ENCODE peak calls at places on chromosomes 3 and 15, in nine cellular contexts. D is CMK; V is activated T-cell treated with anti-CD3 and anti-CD28 coated beads, Interleukin-2, amount 50 U/mL, for 72 hours; Z is colonic mucosa; A is germinal center; J is ELR; I is esophagus muscularis mucosa; B is activated gamma-delta T cell treated with Interleukin-2 at 50 U/mL for 16 hours; T is stimulated activated CD4-positive, alpha-beta T cell treated with anti-CD3 and anti-CD28 coated beads, Interleukin-12 subunit alpha, Interleukin-12 subunit beta, amount 100 ng/mL, for 4 hours. F is an unnamed sample.

GRCh38 chr3:143571548-143571947 is 276.7 kb downstream of the SLC9A9 start:
- DNase-seq in D (no peak), V (no peak), Z (no peak), A (no peak), J (no peak), I (no peak), B (no peak), T (no peak), F (no peak)

GRCh38 chr3:196214783-196215441 is 1.4 kb upstream of the SLC51A start:
- DNase-seq in D (no peak), V (no peak), Z (no peak), A (no peak), J (peak; percentile 20), I (no peak), B (no peak), T (no peak), F (no peak)

GRCh38 chr3:30167511-30168135 is 438.8 kb upstream of the TGFBR2 start:
- DNase-seq in D (no peak), V (no peak), Z (no peak), A (no peak), J (peak; percentile 29), I (no peak), B (no peak), T (no peak), F (no peak)

GRCh38 chr15:63133786-63134185 is 12.1 kb downstream of the LACTB start:
- DNase-seq in D (no peak), V (no peak), Z (no peak), A (no peak), J (peak; percentile 71), I (no peak), B (no peak), T (no peak), F (no peak)

GRCh38 chr3:147298511-147298982 is 107.8 kb downstream of the ZIC4 start:
- DNase-seq in D (no peak), V (no peak), Z (no peak), A (no peak), J (peak; percentile 94), I (no peak), B (no peak), T (no peak), F (no peak)

GRCh38 chr3:171950373-171950772 is 89.0 kb upstream of the FNDC3B start:
- DNase-seq in D (no peak), V (no peak), Z (no peak), A (no peak), J (peak; percentile 72), I (no peak), B (no peak), T (no peak), F (no peak)

GRCh38 chr3:71542548-71543370 is 40.8 kb downstream of the FOXP1 start:
- DNase-seq in D (peak; percentile 12), V (no peak), Z (peak; percentile 91), A (peak; percentile 51), J (peak; percentile 82), I (peak; percentile 96), B (no peak), T (no peak), F (peak; percentile 60)

GRCh38 chr3:67691926-67692325 is 37.5 kb upstream of the SUCLG2 start:
- DNase-seq in D (no peak), V (no peak), Z (no peak), A (no peak), J (no peak), I (no peak), B (no peak), T (no peak), F (no peak)

GRCh38 chr15:70091649-70092461 is 5.9 kb downstream of the TLE3 start:
- DNase-seq in D (no peak), V (peak; percentile 51), Z (peak; percentile 67), A (no peak), J (no peak), I (no peak), B (no peak), T (no peak), F (no peak)

GRCh38 chr3:15797600-15798303 is at the start of gene ANKRD28:
- DNase-seq in D (peak; percentile 18), V (peak; percentile 22), Z (peak; percentile 26), A (no peak), J (peak; percentile 97), I (no peak), B (no peak), T (no peak), F (no peak)

GRCh38 chr3:74520895-74521294 is 93.6 kb downstream of the CNTN3 start:
- DNase-seq in D (no peak), V (no peak), Z (no peak), A (no peak), J (no peak), I (no peak), B (no peak), T (no peak), F (no peak)

GRCh38 chr15:31452595-31453557 is 126.2 kb downstream of the KLF13 start:
- DNase-seq in D (no peak), V (no peak), Z (no peak), A (no peak), J (no peak), I (no peak), B (no peak), T (no peak), F (no peak)

GRCh38 chr3:141387446-141388030 is 19.2 kb downstream of the ZBTB38 start:
- DNase-seq in D (no peak), V (no peak), Z (no peak), A (no peak), J (no peak), I (no peak), B (no peak), T (no peak), F (no peak)

GRCh38 chr3:62607287-62608029 is 234.1 kb upstream of the FEZF2 start:
- DNase-seq in D (no peak), V (no peak), Z (no peak), A (no peak), J (peak; percentile 85), I (no peak), B (no peak), T (no peak), F (peak; percentile 44)

GRCh38 chr3:188608401-188608800 is 454.4 kb downstream of the LPP start:
- DNase-seq in D (no peak), V (no peak), Z (no peak), A (no peak), J (no peak), I (no peak), B (no peak), T (no peak), F (no peak)

GRCh38 chr3:100140976-100141375 is 26.7 kb upstream of the FILIP1L start:
- DNase-seq in D (no peak), V (no peak), Z (no peak), A (no peak), J (no peak), I (no peak), B (no peak), T (no peak), F (no peak)

GRCh38 chr3:12170207-12170606 is 11.5 kb upstream of the TIMP4 start:
- DNase-seq in D (no peak), V (no peak), Z (no peak), A (no peak), J (peak; percentile 38), I (no peak), B (no peak), T (no peak), F (no peak)